ENCODE peak calls at places on chromosomes 7 and 10, in eight cellular contexts. Y is HCT116, A is A549, Q is right lobe of liver, U is HepG2, K is gastrocnemius medialis, L is upper lobe of left lung, G is IMR-90. Z is an unnamed sample.

GRCh38 chr10:88138319-88138848 is 275.0 kb downstream of the PTEN start:
- ATAC-seq in Y (no peak), A (no peak), Q (no peak), U (no peak), K (no peak), L (no peak), G (no peak), Z (no peak)

GRCh38 chr10:127925471-127926207 is 18.7 kb downstream of the PTPRE start:
- ATAC-seq in Y (no peak), A (no peak), Q (no peak), U (no peak), K (no peak), L (peak), G (no peak), Z (no peak)

GRCh38 chr7:28093617-28094232 is 86.9 kb downstream of the JAZF1 start:
- ATAC-seq in Y (peak), A (peak), Q (no peak), U (peak), K (no peak), L (no peak), G (peak), Z (no peak)

GRCh38 chr7:90631502-90631901 is 35.4 kb downstream of the CDK14 start:
- ATAC-seq in Y (no peak), A (no peak), Q (no peak), U (no peak), K (no peak), L (no peak), G (no peak), Z (no peak)

GRCh38 chr10:62501547-62501946 is 127.4 kb downstream of the ZNF365 start:
- ATAC-seq in Y (no peak), A (no peak), Q (no peak), U (no peak), K (no peak), L (no peak), G (peak), Z (no peak)

GRCh38 chr10:5762531-5762930 is 50.7 kb downstream of the GDI2 start:
- ATAC-seq in Y (no peak), A (no peak), Q (peak), U (no peak), K (no peak), L (no peak), G (no peak), Z (no peak)

GRCh38 chr7:7564323-7564780 is 2.3 kb upstream of the MIOS start:
- ATAC-seq in Y (peak), A (peak), Q (no peak), U (no peak), K (peak), L (no peak), G (peak), Z (no peak)

GRCh38 chr10:70803768-70804423 is 11.9 kb upstream of the SGPL1 start:
- ATAC-seq in Y (no peak), A (no peak), Q (no peak), U (no peak), K (no peak), L (peak), G (no peak), Z (no peak)

GRCh38 chr10:86599729-86600128 is 54.6 kb upstream of the OPN4 start:
- ATAC-seq in Y (peak), A (peak), Q (no peak), U (peak), K (no peak), L (no peak), G (no peak), Z (no peak)

GRCh38 chr10:117927871-117928270 is 118.9 kb downstream of the RAB11FIP2 start:
- ATAC-seq in Y (no peak), A (no peak), Q (no peak), U (no peak), K (no peak), L (no peak), G (no peak), Z (no peak)

GRCh38 chr10:74292871-74293427 is 141.9 kb downstream of the ADK start:
- ATAC-seq in Y (peak), A (no peak), Q (no peak), U (no peak), K (no peak), L (no peak), G (peak), Z (no peak)

GRCh38 chr10:72175166-72175565 is 40.6 kb upstream of the ANAPC16 start:
- ATAC-seq in Y (no peak), A (no peak), Q (no peak), U (no peak), K (no peak), L (no peak), G (peak), Z (no peak)

GRCh38 chr7:55593515-55594318 is 21.4 kb upstream of the VOPP1 start:
- ATAC-seq in Y (peak), A (peak), Q (peak), U (peak), K (peak), L (no peak), G (peak), Z (peak)

GRCh38 chr7:24764972-24765744 is 7.9 kb upstream of the GSDME start:
- ATAC-seq in Y (no peak), A (no peak), Q (no peak), U (peak), K (peak), L (no peak), G (no peak), Z (no peak)

GRCh38 chr7:67738-68395 is 124.5 kb upstream of the FAM20C start:
- ATAC-seq in Y (no peak), A (no peak), Q (no peak), U (no peak), K (no peak), L (no peak), G (no peak), Z (no peak)

GRCh38 chr7:103918928-103919868 is 70.3 kb downstream of the RELN start:
- ATAC-seq in Y (no peak), A (no peak), Q (no peak), U (no peak), K (no peak), L (no peak), G (no peak), Z (no peak)

GRCh38 chr10:67802767-67803538 is 35.0 kb downstream of the DNAJC12 start:
- ATAC-seq in Y (no peak), A (no peak), Q (peak), U (peak), K (no peak), L (no peak), G (no peak), Z (no peak)

GRCh38 chr10:94725871-94726270 is 36.6 kb upstream of the CYP2C19 start:
- ATAC-seq in Y (no peak), A (no peak), Q (no peak), U (no peak), K (no peak), L (no peak), G (no peak), Z (no peak)

GRCh38 chr7:134938141-134938540 is 48.2 kb upstream of the AGBL3 start:
- ATAC-seq in Y (no peak), A (no peak), Q (no peak), U (no peak), K (no peak), L (no peak), G (no peak), Z (no peak)

GRCh38 chr10:101566333-101567164 is 21.5 kb downstream of the POLL start:
- ATAC-seq in Y (no peak), A (no peak), Q (no peak), U (peak), K (no peak), L (no peak), G (peak), Z (no peak)

GRCh38 chr10:4512557-4513286 is 313.3 kb upstream of the AKR1E2 start:
- ATAC-seq in Y (peak), A (peak), Q (peak), U (no peak), K (peak), L (no peak), G (peak), Z (peak)

GRCh38 chr7:149670288-149670687 is 103.1 kb downstream of the ZNF467 start:
- ATAC-seq in Y (no peak), A (no peak), Q (peak), U (no peak), K (no peak), L (no peak), G (no peak), Z (peak)

GRCh38 chr7:64945776-64946175 is 42.7 kb downstream of the ZNF273 start:
- ATAC-seq in Y (no peak), A (no peak), Q (peak), U (peak), K (no peak), L (no peak), G (no peak), Z (no peak)

GRCh38 chr7:30471205-30471604 is 7.4 kb downstream of the NOD1 start:
- ATAC-seq in Y (no peak), A (no peak), Q (no peak), U (no peak), K (no peak), L (peak), G (no peak), Z (no peak)

GRCh38 chr7:134865001-134865845 is 85.8 kb downstream of the CALD1 start:
- ATAC-seq in Y (no peak), A (peak), Q (peak), U (no peak), K (peak), L (no peak), G (peak), Z (peak)

DNA sequence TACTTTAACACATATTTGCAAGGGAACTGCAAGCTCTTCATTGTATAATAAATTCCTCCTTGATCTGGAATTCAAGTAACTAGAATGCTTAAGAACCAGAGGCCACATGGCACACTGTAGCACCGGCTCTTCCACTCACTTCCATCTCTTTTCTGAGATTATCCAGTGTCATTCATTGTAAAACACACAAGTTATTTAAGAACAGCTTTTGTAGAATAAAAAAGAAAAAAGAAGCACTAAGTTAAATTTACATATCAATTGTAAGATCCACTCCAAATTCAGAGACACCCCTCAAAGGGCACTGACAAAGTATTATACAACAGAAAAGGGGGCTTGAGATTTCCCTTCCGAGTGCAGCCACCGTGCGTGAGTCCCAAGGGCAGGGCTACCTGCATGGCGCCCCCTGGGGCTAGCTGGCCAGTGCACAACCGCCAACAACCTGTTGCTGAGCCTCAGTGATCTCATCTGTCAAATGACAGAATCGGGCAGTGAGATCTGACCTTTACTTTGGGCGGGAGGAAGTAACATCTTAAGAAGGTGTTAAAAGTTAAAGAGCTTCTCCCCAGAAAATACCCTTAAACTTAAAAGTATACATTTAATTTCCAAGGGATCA is 12.5 kb downstream of the GLI3 start:
- ATAC-seq in Y (no peak), A (no peak), Q (no peak), U (no peak), K (no peak), L (no peak), G (no peak), Z (no peak)
- TF ChIP-seq CTCF in Y (no peak), A (no peak), Q (no peak), U (peak), K (no peak), L (no peak), G (no peak), Z (no peak)

GRCh38 chr7:114085592-114086490 is 167.0 kb upstream of the PPP1R3A start:
- ATAC-seq in Y (peak), A (peak), Q (peak), U (peak), K (peak), L (peak), G (peak), Z (peak)
- TF ChIP-seq POLR2A in Y (no peak), A (no peak), Q (peak), U (no peak), K (peak), L (no peak), G (no peak), Z (peak)

GRCh38 chr7:45582868-45583277 is 8.7 kb downstream of the ADCY1 start:
- ATAC-seq in Y (no peak), A (no peak), Q (no peak), U (no peak), K (no peak), L (no peak), G (no peak), Z (no peak)

GRCh38 chr7:45585628-45586027 is 11.5 kb downstream of the ADCY1 start:
- ATAC-seq in Y (no peak), A (no peak), Q (no peak), U (no peak), K (no peak), L (no peak), G (no peak), Z (no peak)

GRCh38 chr7:45582136-45582742 is 8.1 kb downstream of the ADCY1 start:
- ATAC-seq in Y (no peak), A (no peak), Q (no peak), U (no peak), K (no peak), L (no peak), G (no peak), Z (no peak)

GRCh38 chr7:45583296-45583695 is 9.1 kb downstream of the ADCY1 start:
- ATAC-seq in Y (no peak), A (no peak), Q (no peak), U (no peak), K (no peak), L (no peak), G (no peak), Z (no peak)

GRCh38 chr7:45584261-45585210 is 10.4 kb downstream of the ADCY1 start:
- ATAC-seq in Y (no peak), A (no peak), Q (no peak), U (peak), K (no peak), L (no peak), G (no peak), Z (no peak)
- TF ChIP-seq CTCF in Y (no peak), A (no peak), Q (no peak), U (peak), K (no peak), L (no peak), G (no peak), Z (no peak)

GRCh38 chr7:76294344-76295024 is 8.0 kb upstream of the HSPB1 start:
- ATAC-seq in Y (peak), A (peak), Q (peak), U (peak), K (peak), L (peak), G (peak), Z (peak)
- TF ChIP-seq POLR2A in Y (no peak), A (peak), Q (peak), U (no peak), K (peak), L (no peak), G (peak), Z (no peak)

GRCh38 chr7:151389768-151390593 is 19.9 kb downstream of the WDR86 start:
- ATAC-seq in Y (no peak), A (no peak), Q (no peak), U (no peak), K (no peak), L (no peak), G (no peak), Z (no peak)
- TF ChIP-seq CTCF in Y (no peak), A (no peak), Q (no peak), U (no peak), K (no peak), L (no peak), G (no peak), Z (no peak)

GRCh38 chr7:44802418-44803025 is 6.0 kb downstream of the PPIA start:
- ATAC-seq in Y (no peak), A (peak), Q (no peak), U (peak), K (no peak), L (no peak), G (no peak), Z (no peak)
- TF ChIP-seq POLR2A in Y (no peak), A (no peak), Q (no peak), U (peak), K (no peak), L (no peak), G (no peak), Z (no peak)

GRCh38 chr7:38318803-38319416 is 45.5 kb upstream of the TARP start:
- ATAC-seq in Y (peak), A (peak), Q (peak), U (peak), K (peak), L (peak), G (peak), Z (peak)
- TF ChIP-seq CTCF in Y (peak), A (peak), Q (peak), U (peak), K (peak), L (peak), G (peak), Z (peak)

Z was measured in gastroesophageal sphincter.